ENCODE peak calls at places on chromosomes 11 and 22, in seven cellular contexts. R is NCI-H2081; O is aorta; L is activated CD8-positive, alpha-beta memory T cell treated with anti-CD3 and anti-CD28 coated beads, Interleukin-2, amount 50 U/mL, for 4 hours; M is cerebellum; C is stimulated activated CD4-positive, alpha-beta T cell treated with anti-CD3 and anti-CD28 coated beads, Interleukin-12 subunit alpha, Interleukin-12 subunit beta, amount 100 ng/mL, for 4 hours; D is fibroblast of mammary gland. U is an unnamed sample.

GRCh38 chr11:59765068-59765770 is 10.0 kb downstream of the STX3 start:
- DNase-seq in O (no peak), D (no peak), R (no peak), M (no peak), C (no peak), L (no peak), U (no peak)

GRCh38 chr22:36431977-36432376 is 44.2 kb upstream of the MYH9 start:
- DNase-seq in R (no peak), M (no peak), C (no peak), L (no peak), O (no peak), D (no peak), U (no peak)

GRCh38 chr11:70333206-70333605 is 62.7 kb downstream of the PPFIA1 start:
- DNase-seq in C (no peak), L (no peak), D (peak), O (no peak), M (peak), R (peak), U (no peak)

GRCh38 chr11:74417860-74418508 is 19.8 kb upstream of the PGM2L1 start:
- DNase-seq in O (no peak), L (no peak), M (no peak), C (no peak), R (no peak), D (no peak), U (no peak)

GRCh38 chr22:19014886-19015285 is 78.8 kb upstream of the PRODH start:
- DNase-seq in R (no peak), M (no peak), O (no peak), D (no peak), L (no peak), C (no peak), U (no peak)

GRCh38 chr11:14223636-14224035 is 135.3 kb downstream of the RRAS2 start:
- DNase-seq in D (no peak), M (no peak), C (no peak), L (no peak), R (no peak), O (no peak), U (no peak)

GRCh38 chr11:13261600-13262061 is 16.0 kb upstream of the BMAL1 start:
- DNase-seq in R (no peak), C (no peak), O (no peak), D (peak), L (no peak), M (no peak), U (no peak)

GRCh38 chr11:35165416-35166368 is 26.7 kb downstream of the CD44 start:
- DNase-seq in R (no peak), D (peak), C (peak), L (peak), O (no peak), M (no peak), U (peak)

GRCh38 chr22:39148727-39149535 is 3.5 kb downstream of the CBX7 start:
- DNase-seq in C (peak), O (peak), D (no peak), M (peak), L (peak), R (no peak), U (peak)

GRCh38 chr11:65559951-65560537 is 1.9 kb upstream of the LTBP3 start:
- DNase-seq in L (no peak), D (peak), M (peak), R (peak), O (no peak), C (no peak), U (no peak)

GRCh38 chr11:36002196-36002595 is 58.3 kb downstream of the LDLRAD3 start:
- DNase-seq in R (no peak), O (no peak), D (no peak), C (no peak), L (no peak), M (no peak), U (no peak)

GRCh38 chr22:26753125-26753862 is 95.9 kb downstream of the MIAT start:
- DNase-seq in L (no peak), D (no peak), R (no peak), M (no peak), O (no peak), C (no peak), U (no peak)

GRCh38 chr11:12287009-12287373 is 90.4 kb upstream of the PARVA start:
- DNase-seq in R (no peak), O (peak), L (no peak), M (no peak), C (no peak), D (peak), U (peak)

GRCh38 chr11:68251770-68252169 is 20.0 kb downstream of the C11orf24 start:
- DNase-seq in M (no peak), O (no peak), L (no peak), D (no peak), R (no peak), C (no peak), U (no peak)

GRCh38 chr11:2582958-2583604 is 116.7 kb downstream of the KCNQ1OT1 start:
- DNase-seq in L (peak), O (peak), R (no peak), M (no peak), C (no peak), D (no peak), U (no peak)

GRCh38 chr22:21834869-21835268 is 32.6 kb downstream of the MAPK1 start:
- DNase-seq in O (no peak), R (no peak), C (no peak), M (no peak), D (no peak), L (no peak), U (no peak)

GRCh38 chr22:30591588-30592359 is at the start of gene PES1:
- DNase-seq in O (peak), L (peak), D (peak), C (peak), M (peak), R (peak), U (peak)

GRCh38 chr11:113587318-113587739 is 112.1 kb upstream of the DRD2 start:
- DNase-seq in L (no peak), O (no peak), C (no peak), R (no peak), D (peak), M (no peak), U (peak)

GRCh38 chr11:121257289-121257688 is 35.3 kb upstream of the SC5D start:
- DNase-seq in D (no peak), R (no peak), M (no peak), L (no peak), O (no peak), C (no peak), U (no peak)

GRCh38 chr22:40179535-40179934 is 1.8 kb downstream of the TNRC6B start:
- DNase-seq in O (no peak), L (no peak), C (no peak), M (no peak), R (no peak), D (no peak), U (no peak)

GRCh38 chr11:15645201-15645600 is 530.5 kb downstream of the INSC start:
- DNase-seq in L (no peak), C (no peak), R (no peak), D (no peak), M (no peak), O (no peak), U (no peak)

GRCh38 chr22:38305481-38306448 is 11.5 kb downstream of the CSNK1E start:
- DNase-seq in O (no peak), L (peak), D (peak), R (peak), C (peak), M (no peak), U (peak)

GRCh38 chr11:74466916-74467885 is at the start of gene KCNE3:
- DNase-seq in M (no peak), L (no peak), C (no peak), D (peak), R (no peak), O (peak), U (no peak)

GRCh38 chr22:39773976-39774539 is 119.5 kb downstream of the ENTHD1 start:
- DNase-seq in M (no peak), L (no peak), D (no peak), O (no peak), R (no peak), C (peak), U (peak)

GRCh38 chr22:27880778-27881394 is 38.2 kb downstream of the PITPNB start:
- DNase-seq in O (no peak), R (peak), D (peak), M (peak), C (no peak), L (no peak), U (no peak)

U was measured in activated CD4-positive, alpha-beta memory T cell treated with anti-CD3 and anti-CD28 coated beads, Interleukin-2, amount 10 ng/mL, durations not matched to agents 7 days and 5 days.